ENCODE peak calls at places on chromosomes 3 and 15, in nine cellular contexts. O, Y, N, F, I, M, T, X and H are unnamed samples.

GRCh38 chr3:90091557-90091956 is 984.1 kb downstream of the EPHA3 start:
- DNase-seq in O (peak), I (peak), F (no peak), N (no peak), X (peak), Y (no peak), T (no peak), M (no peak), H (no peak)

GRCh38 chr3:50157821-50158556 is 2.9 kb downstream of the SEMA3F start:
- DNase-seq in O (no peak), I (no peak), F (no peak), N (no peak), T (peak), M (no peak), X (no peak), Y (no peak), H (no peak)

GRCh38 chr3:14175383-14176037 is 2.9 kb downstream of the XPC start:
- DNase-seq in F (no peak), M (peak), T (no peak), O (no peak), I (peak), X (no peak), N (peak), Y (peak), H (no peak)

GRCh38 chr3:146375214-146375613 is 94.1 kb downstream of the PLSCR2 start:
- DNase-seq in N (no peak), I (no peak), F (no peak), M (no peak), X (no peak), T (no peak), O (no peak), Y (no peak), H (no peak)

GRCh38 chr3:69161587-69162196 is 39.3 kb upstream of the LMOD3 start:
- DNase-seq in Y (peak), N (peak), X (peak), I (peak), O (no peak), M (peak), F (no peak), T (no peak), H (no peak)

GRCh38 chr15:80234883-80235282 is 17.1 kb downstream of the CTXND1 start:
- DNase-seq in T (no peak), F (no peak), M (no peak), Y (peak), X (no peak), I (peak), O (no peak), N (peak), H (no peak)

GRCh38 chr3:126126811-126127431 is 43.0 kb upstream of the SLC41A3 start:
- DNase-seq in Y (peak), I (no peak), T (no peak), X (no peak), N (no peak), F (peak), M (no peak), O (no peak), H (peak)

GRCh38 chr3:190238871-190239270 is 83.4 kb downstream of the CLDN1 start:
- DNase-seq in M (no peak), T (no peak), Y (no peak), X (no peak), F (no peak), N (no peak), I (no peak), O (no peak), H (no peak)

GRCh38 chr15:38069506-38069905 is 135.1 kb downstream of the TMCO5A start:
- DNase-seq in Y (no peak), X (peak), M (peak), N (peak), I (peak), O (peak), T (no peak), F (no peak), H (no peak)

GRCh38 chr3:49625971-49626640 is 48.0 kb upstream of the APEH start:
- DNase-seq in X (no peak), F (no peak), T (no peak), Y (no peak), I (peak), O (no peak), M (no peak), N (no peak), H (no peak)

GRCh38 chr15:66703540-66703941 is 1.5 kb downstream of the SMAD6 start:
- DNase-seq in O (no peak), N (no peak), I (peak), F (no peak), M (no peak), X (peak), Y (no peak), T (peak), H (no peak)

GRCh38 chr15:81265256-81265943 is 58.5 kb downstream of the STARD5 start:
- DNase-seq in O (no peak), F (no peak), Y (no peak), I (no peak), N (no peak), M (no peak), X (no peak), T (no peak), H (no peak)

GRCh38 chr3:50674349-50675178 is at the start of gene DOCK3:
- DNase-seq in M (peak), F (no peak), X (no peak), O (no peak), T (no peak), N (no peak), Y (peak), I (peak), H (no peak)

GRCh38 chr3:40714771-40715170 is 190.0 kb downstream of the ZNF621 start:
- DNase-seq in M (no peak), F (no peak), O (no peak), X (no peak), T (no peak), N (no peak), I (no peak), Y (no peak), H (no peak)